ENCODE peak calls at places on chromosomes 13 and 19, in four cellular contexts. T, R, Z and U are unnamed samples.

GRCh38 chr19:3720533-3720917 is 12.3 kb downstream of the TJP3 start:
- DNase-seq in Z (no peak), R (no peak), T (peak), U (no peak)

GRCh38 chr13:71237332-71237731 is 629.7 kb downstream of the DACH1 start:
- DNase-seq in Z (no peak), T (no peak), R (no peak), U (no peak)

GRCh38 chr13:27790523-27790922 is 1.8 kb upstream of the GSX1 start:
- DNase-seq in Z (no peak), R (peak), T (no peak), U (no peak)

GRCh38 chr13:97485328-97485727 is 51.4 kb downstream of the RAP2A start:
- DNase-seq in T (no peak), Z (no peak), R (no peak), U (no peak)

GRCh38 chr13:70366720-70367119 is 258.5 kb upstream of the KLHL1 start:
- DNase-seq in T (no peak), Z (no peak), R (no peak), U (no peak)

GRCh38 chr13:70568571-70568970 is 460.3 kb upstream of the KLHL1 start:
- DNase-seq in R (no peak), T (no peak), Z (no peak), U (no peak)

GRCh38 chr13:41955605-41956004 is 5.3 kb downstream of the VWA8 start:
- DNase-seq in Z (no peak), T (no peak), R (no peak), U (no peak)

GRCh38 chr19:53597023-53597422 is 34.8 kb upstream of the DPRX start:
- DNase-seq in R (no peak), Z (no peak), T (no peak), U (no peak)

GRCh38 chr13:87954116-87954515 is 282.9 kb downstream of the SLITRK5 start:
- DNase-seq in R (no peak), T (no peak), Z (no peak), U (no peak)

GRCh38 chr13:24033527-24034302 is 126.8 kb upstream of the SPATA13 start:
- DNase-seq in T (peak), R (no peak), Z (no peak), U (no peak)

GRCh38 chr19:18450934-18451836 is 13.3 kb upstream of the ISYNA1 start:
- DNase-seq in T (peak), Z (no peak), R (peak), U (peak)

GRCh38 chr19:14526423-14526822 is 3.0 kb upstream of the TECR start:
- DNase-seq in Z (no peak), T (no peak), R (no peak), U (no peak)

GRCh38 chr13:109700176-109700575 is 86.2 kb downstream of the IRS2 start:
- DNase-seq in T (no peak), Z (peak), R (peak), U (peak)

GRCh38 chr13:56189439-56189838 is 951.3 kb upstream of the PRR20A start:
- DNase-seq in T (no peak), R (no peak), Z (no peak), U (no peak)

GRCh38 chr13:107838592-107839161 is 376.7 kb downstream of the LIG4 start:
- DNase-seq in T (no peak), R (no peak), Z (no peak), U (no peak)

GRCh38 chr19:9782282-9782681 is 13.7 kb upstream of the ZNF846 start:
- DNase-seq in T (no peak), Z (no peak), R (no peak), U (no peak)

GRCh38 chr19:38383184-38383583 is 4.7 kb downstream of the GGN start:
- DNase-seq in T (no peak), Z (no peak), R (no peak), U (no peak)

GRCh38 chr13:18949970-18950369 is 231.7 kb downstream of the TUBA3C start:
- DNase-seq in Z (no peak), R (peak), T (no peak), U (no peak)

GRCh38 chr13:76890036-76890435 is 3.8 kb upstream of the KCTD12 start:
- DNase-seq in R (no peak), T (no peak), Z (no peak), U (no peak)

GRCh38 chr13:23741879-23742510 is 147.2 kb downstream of the MIPEP start:
- DNase-seq in Z (no peak), T (no peak), R (no peak), U (no peak)

GRCh38 chr13:97307882-97308624 is 85.9 kb downstream of the MBNL2 start:
- DNase-seq in R (no peak), Z (no peak), T (peak), U (peak)

GRCh38 chr13:50081106-50081898 is 66.1 kb downstream of the KCNRG start:
- DNase-seq in T (peak), Z (no peak), R (peak), U (peak)

GRCh38 chr19:9969688-9969975 is 33.3 kb upstream of the OLFM2 start:
- DNase-seq in Z (no peak), T (no peak), R (no peak), U (no peak)

GRCh38 chr19:12676384-12676792 is 5.3 kb downstream of the DHPS start:
- DNase-seq in T (peak), R (peak), Z (no peak), U (peak)

GRCh38 chr19:38917921-38918491 is 6.0 kb upstream of the CCER2 start:
- DNase-seq in T (no peak), R (no peak), Z (no peak), U (no peak)

GRCh38 chr19:14507704-14508246 is 10.4 kb downstream of the DNAJB1 start:
- DNase-seq in T (no peak), R (no peak), Z (no peak), U (no peak)

GRCh38 chr19:14473073-14473790 is 1.9 kb downstream of the PTGER1 start:
- DNase-seq in T (no peak), R (no peak), Z (no peak), U (no peak)

GRCh38 chr13:98507060-98507797 is 69.7 kb downstream of the STK24 start:
- DNase-seq in T (peak), R (no peak), Z (no peak), U (peak)

GRCh38 chr19:15264061-15264932 is 32.0 kb upstream of the EPHX3 start:
- DNase-seq in Z (no peak), T (peak), R (peak), U (peak)

GRCh38 chr19:18306903-18307681 is 15.8 kb downstream of the LSM4 start:
- DNase-seq in Z (no peak), R (no peak), T (no peak), U (no peak)

GRCh38 chr19:47658431-47659383 is 49.8 kb downstream of the BICRA start:
- DNase-seq in R (no peak), T (no peak), Z (no peak), U (no peak)

GRCh38 chr19:9913237-9914000 is 22.9 kb downstream of the OLFM2 start:
- DNase-seq in R (no peak), T (peak), Z (no peak), U (no peak)

GRCh38 chr13:73056054-73056962 is 2.5 kb upstream of the KLF5 start:
- DNase-seq in Z (no peak), R (no peak), T (no peak), U (no peak)

GRCh38 chr13:101013245-101013644 is 338.6 kb upstream of the TMTC4 start:
- DNase-seq in Z (no peak), T (no peak), R (no peak), U (no peak)

GRCh38 chr19:55105237-55105636 is 12.2 kb downstream of the PPP1R12C start:
- DNase-seq in Z (no peak), R (no peak), T (no peak), U (no peak)

GRCh38 chr13:45490068-45490467 is 25.3 kb downstream of the COG3 start:
- DNase-seq in Z (no peak), R (no peak), T (no peak), U (no peak)

GRCh38 chr13:99374994-99375805 is 68.0 kb upstream of the GPR183 start:
- DNase-seq in T (no peak), R (peak), Z (no peak), U (no peak)

GRCh38 chr19:53037101-53038097 is 7.1 kb upstream of the ERVV-2 start:
- DNase-seq in Z (no peak), R (peak), T (peak), U (peak)

GRCh38 chr19:49752701-49753100 is 10.4 kb downstream of the TSKS start:
- DNase-seq in Z (no peak), R (no peak), T (no peak), U (no peak)

GRCh38 chr19:5246554-5247155 is 94.0 kb downstream of the PTPRS start:
- DNase-seq in Z (no peak), R (no peak), T (no peak), U (no peak)
- H3K4me3 ChIP-seq in Z (no peak), R (no peak), T (no peak), U (no peak)

GRCh38 chr19:1383311-1384084 is at the start of gene NDUFS7:
- DNase-seq in Z (peak), T (peak), R (peak), U (peak)

GRCh38 chr19:1382250-1382649 is 1.5 kb upstream of the NDUFS7 start:
- DNase-seq in Z (no peak), R (no peak), T (no peak), U (no peak)

GRCh38 chr19:1384085-1384462 is 367 bp downstream of the NDUFS7 start:
- DNase-seq in T (no peak), Z (no peak), R (no peak), U (no peak)

GRCh38 chr19:1384478-1385110 is 887 bp downstream of the NDUFS7 start:
- DNase-seq in R (no peak), T (no peak), Z (no peak), U (no peak)

GRCh38 chr19:1383014-1383310 is 745 bp upstream of the NDUFS7 start:
- DNase-seq in R (no peak), T (no peak), Z (no peak), U (no peak)
- H3K4me3 ChIP-seq in R (no peak), T (no peak), Z (no peak), U (peak)

GRCh38 chr19:7885818-7886217 is 2.5 kb upstream of the LRRC8E start:
- DNase-seq in T (no peak), Z (no peak), R (no peak), U (no peak)

GRCh38 chr19:7883796-7884570 is 4.3 kb upstream of the LRRC8E start:
- DNase-seq in Z (no peak), R (no peak), T (no peak), U (no peak)

GRCh38 chr19:7888145-7888825 is at the start of gene LRRC8E:
- DNase-seq in Z (no peak), T (peak), R (peak), U (no peak)

GRCh38 chr19:7888826-7889217 is 512 bp downstream of the LRRC8E start:
- DNase-seq in T (no peak), R (no peak), Z (no peak), U (no peak)

DNA sequence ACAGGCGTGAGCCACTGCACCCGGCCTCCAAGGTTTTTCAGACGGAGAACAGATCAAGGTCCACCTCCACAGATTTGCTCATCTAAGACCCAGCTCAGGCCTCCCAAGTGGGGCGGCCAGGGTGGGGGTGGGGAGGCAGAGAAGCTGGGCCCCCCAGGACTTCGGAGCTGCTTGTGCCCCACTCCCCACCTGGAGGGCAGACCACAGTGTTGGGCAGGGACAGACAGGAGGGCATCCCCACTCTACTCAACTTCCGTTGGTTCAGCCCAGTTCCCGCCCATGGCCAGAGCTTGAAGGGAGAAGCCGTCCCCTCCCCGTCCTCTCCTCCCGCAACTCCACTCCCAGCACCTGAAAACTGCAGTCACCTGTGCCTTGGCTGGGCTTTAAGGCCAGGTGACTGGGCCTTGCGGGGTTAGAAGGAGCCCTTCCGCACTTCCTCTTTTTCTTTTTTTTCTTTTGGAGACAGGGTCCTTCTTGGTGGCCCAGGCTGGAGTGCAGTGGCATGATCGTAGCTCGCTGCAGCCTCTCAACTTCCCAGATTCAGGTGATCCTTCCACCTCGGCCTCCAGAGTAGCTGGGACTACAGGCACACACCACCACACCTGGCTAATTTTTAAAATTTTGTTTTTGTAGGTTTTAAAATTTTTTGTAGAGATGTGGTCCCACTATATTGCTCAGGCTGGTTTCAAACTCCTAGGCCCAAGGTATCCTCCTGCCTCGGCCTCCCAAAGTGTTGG is 734 bp upstream of the LRRC8E start:
- DNase-seq in Z (no peak), R (no peak), T (no peak), U (no peak)
- H3K4me3 ChIP-seq in Z (no peak), R (no peak), T (no peak), U (no peak)

GRCh38 chr13:20939662-20940061 is 37.1 kb upstream of the XPO4 start:
- DNase-seq in R (no peak), Z (no peak), T (no peak), U (peak)

GRCh38 chr13:20945952-20946383 is 43.4 kb upstream of the XPO4 start:
- DNase-seq in R (no peak), Z (no peak), T (no peak), U (peak)

GRCh38 chr13:20942938-20943518 is 40.5 kb upstream of the XPO4 start:
- DNase-seq in T (no peak), Z (no peak), R (no peak), U (no peak)

GRCh38 chr13:20940083-20940482 is 37.5 kb upstream of the XPO4 start:
- DNase-seq in Z (no peak), T (no peak), R (no peak), U (no peak)

DNA sequence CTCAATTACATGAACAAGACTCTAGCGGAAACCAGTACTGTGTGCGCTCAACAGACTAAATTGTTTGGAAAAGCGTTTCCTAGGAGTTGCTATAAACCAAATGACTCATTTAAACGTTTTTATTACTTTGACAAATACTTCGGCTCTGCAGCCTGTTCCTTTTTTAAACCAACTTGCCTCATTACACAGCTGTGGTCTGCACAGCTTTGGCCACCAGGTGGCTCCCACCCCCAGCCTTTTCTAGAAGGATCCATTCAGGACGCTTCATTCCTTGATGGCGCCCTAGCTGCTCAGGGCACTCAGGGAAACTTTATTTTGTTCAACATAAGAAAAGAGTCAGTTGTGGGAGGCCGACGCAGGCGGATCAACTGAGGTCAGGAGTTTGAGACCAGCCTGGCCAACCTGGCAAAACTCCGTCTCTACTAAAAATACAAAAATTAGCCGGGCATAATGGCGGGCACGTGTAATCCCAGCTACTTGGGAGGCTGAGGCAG is 41.0 kb upstream of the XPO4 start:
- DNase-seq in R (peak), T (peak), Z (peak), U (peak)
- H3K4me3 ChIP-seq in R (no peak), T (no peak), Z (no peak), U (no peak)

DNA sequence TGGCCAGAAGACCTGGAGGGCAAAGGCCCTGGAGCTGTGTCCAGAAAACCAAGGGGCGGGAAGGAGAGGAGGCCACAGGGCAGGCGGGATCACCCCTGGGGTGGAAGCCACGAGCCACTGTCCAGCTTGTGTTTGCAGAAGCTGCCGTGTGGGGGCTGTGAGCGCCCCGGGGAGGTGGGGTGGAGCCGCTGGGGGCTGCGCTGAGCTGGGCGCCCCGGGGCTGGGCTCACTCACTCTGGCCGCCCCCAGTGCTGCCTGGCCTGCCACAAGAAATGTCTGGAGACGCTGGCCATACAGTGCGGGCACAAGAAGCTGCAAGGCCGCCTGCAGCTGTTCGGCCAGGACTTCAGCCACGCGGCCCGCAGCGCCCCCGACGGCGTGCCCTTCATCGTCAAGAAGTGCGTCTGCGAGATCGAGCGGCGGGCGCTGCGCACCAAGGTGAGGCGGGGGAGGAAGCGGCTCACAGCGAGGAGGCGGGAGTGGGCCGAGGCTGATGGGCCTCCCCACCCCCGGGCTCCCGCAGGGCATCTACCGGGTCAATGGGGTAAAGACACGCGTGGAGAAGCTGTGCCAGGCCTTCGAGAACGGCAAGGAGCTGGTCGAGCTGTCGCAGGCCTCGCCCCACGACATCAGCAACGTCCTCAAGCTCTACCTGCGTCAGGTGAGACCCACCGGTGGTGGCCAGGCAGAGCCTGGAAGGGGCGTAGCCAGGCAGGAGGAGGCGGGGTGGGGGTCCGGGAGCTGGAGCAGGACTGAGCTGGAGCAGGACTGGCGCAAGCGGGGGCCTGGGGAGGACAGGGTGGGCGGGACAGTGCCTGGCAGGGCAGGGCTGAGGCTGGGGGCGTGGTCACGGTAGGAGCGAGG is 13.6 kb downstream of the POLR2E start:
- DNase-seq in Z (no peak), T (no peak), R (no peak), U (no peak)
- H3K4me3 ChIP-seq in Z (no peak), T (no peak), R (no peak), U (no peak)

DNA sequence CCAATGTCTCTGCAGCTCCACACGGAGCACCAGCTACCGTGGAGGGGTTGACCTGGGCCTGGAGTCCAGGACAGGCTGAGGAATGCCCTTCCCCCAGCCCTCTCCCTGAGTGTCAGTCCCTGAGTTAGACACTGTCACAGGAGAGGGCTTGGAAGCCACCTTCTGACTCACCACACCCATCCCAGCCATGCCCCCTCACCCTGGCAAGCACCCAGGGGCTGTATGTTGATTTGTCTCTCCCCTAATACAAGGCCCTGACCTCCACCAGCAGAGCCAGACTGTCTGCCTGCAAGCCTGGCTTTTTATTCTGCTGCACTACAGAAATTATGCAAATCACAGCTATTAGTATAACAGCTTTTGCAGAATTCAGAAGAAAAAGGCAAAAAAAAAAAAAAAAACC is 240.8 kb downstream of the UQCRFS1 start:
- DNase-seq in R (peak), Z (no peak), T (no peak), U (no peak)
- H3K4me3 ChIP-seq in R (no peak), Z (no peak), T (no peak), U (no peak)

GRCh38 chr13:75479102-75479501 is 2.9 kb downstream of the TBC1D4 start:
- DNase-seq in R (no peak), Z (no peak), T (no peak), U (no peak)
- H3K4me3 ChIP-seq in R (no peak), Z (peak), T (no peak), U (peak)